ENCODE peak calls at places on chromosomes 6 and 20, in six cellular contexts. T is NB4, J is GM12878, S is A549, N is HepG2, D is K562. E is an unnamed sample.

GRCh38 chr6:71157350-71157749 is 131.3 kb upstream of the OGFRL1 start:
- DNase-seq in J (no peak), N (no peak), T (no peak), D (no peak), S (no peak), E (no peak)

GRCh38 chr6:45587229-45588060 is 209.7 kb upstream of the SUPT3H start:
- DNase-seq in D (no peak), T (no peak), J (no peak), S (no peak), N (no peak), E (no peak)

GRCh38 chr6:217048-217659 is 75.1 kb upstream of the DUSP22 start:
- DNase-seq in S (peak; percentile 35), D (peak; percentile 81), N (peak; percentile 34), T (peak; percentile 57), J (peak; percentile 55), E (no peak)

GRCh38 chr6:41027799-41028617 is 11.0 kb downstream of the UNC5CL start:
- DNase-seq in S (peak; percentile 59), D (peak; percentile 95), T (peak; percentile 75), J (peak; percentile 30), N (peak; percentile 47), E (peak; percentile 63)

GRCh38 chr6:91083226-91083625 is 496.4 kb upstream of the MAP3K7 start:
- DNase-seq in S (no peak), T (no peak), D (no peak), J (no peak), N (no peak), E (no peak)

GRCh38 chr6:6806793-6807518 is 218.4 kb downstream of the LY86 start:
- DNase-seq in J (no peak), N (no peak), S (no peak), D (peak; percentile 41), T (peak; percentile 96), E (no peak)

GRCh38 chr6:133814797-133815196 is 74.1 kb upstream of the TCF21 start:
- DNase-seq in D (no peak), J (no peak), N (no peak), T (peak; percentile 55), S (no peak), E (no peak)

GRCh38 chr6:152316024-152316423 is 321.1 kb downstream of the SYNE1 start:
- DNase-seq in D (no peak), T (no peak), N (no peak), S (no peak), J (no peak), E (peak; percentile 93)

GRCh38 chr6:40947876-40948514 is 91.0 kb downstream of the UNC5CL start:
- DNase-seq in J (no peak), D (no peak), T (no peak), S (no peak), N (no peak), E (peak; percentile 71)

GRCh38 chr6:121157913-121158312 is 176.4 kb downstream of the TBC1D32 start:
- DNase-seq in D (no peak), N (no peak), J (no peak), T (no peak), S (no peak), E (no peak)

GRCh38 chr20:59320850-59321631 is 20.6 kb downstream of the EDN3 start:
- DNase-seq in N (no peak), D (no peak), J (no peak), S (no peak), T (no peak), E (no peak)

GRCh38 chr6:32068867-32069266 is 30.7 kb downstream of the CYP21A2 start:
- DNase-seq in T (no peak), D (no peak), N (no peak), J (no peak), S (no peak), E (no peak)

GRCh38 chr6:11043552-11043960 is 549 bp downstream of the ELOVL2 start:
- DNase-seq in S (peak; percentile 16), T (peak; percentile 6), D (peak; percentile 13), N (no peak), J (no peak), E (no peak)

GRCh38 chr6:87731818-87732661 is 30.0 kb upstream of the AKIRIN2 start:
- DNase-seq in J (peak; percentile 71), S (peak; percentile 77), N (peak; percentile 86), D (no peak), T (peak; percentile 94), E (peak; percentile 88)

GRCh38 chr20:60851826-60852704 is 400.0 kb upstream of the CDH4 start:
- DNase-seq in S (no peak), T (peak; percentile 31), N (peak; percentile 8), D (no peak), J (no peak), E (no peak)

GRCh38 chr6:7914991-7915789 is 4.6 kb upstream of the TXNDC5 start:
- DNase-seq in D (no peak), S (no peak), J (no peak), N (no peak), T (peak; percentile 99), E (peak; percentile 82)

GRCh38 chr6:7425808-7426190 is 36.2 kb downstream of the RIOK1 start:
- DNase-seq in S (no peak), N (no peak), J (no peak), D (no peak), T (no peak), E (no peak)

DNA sequence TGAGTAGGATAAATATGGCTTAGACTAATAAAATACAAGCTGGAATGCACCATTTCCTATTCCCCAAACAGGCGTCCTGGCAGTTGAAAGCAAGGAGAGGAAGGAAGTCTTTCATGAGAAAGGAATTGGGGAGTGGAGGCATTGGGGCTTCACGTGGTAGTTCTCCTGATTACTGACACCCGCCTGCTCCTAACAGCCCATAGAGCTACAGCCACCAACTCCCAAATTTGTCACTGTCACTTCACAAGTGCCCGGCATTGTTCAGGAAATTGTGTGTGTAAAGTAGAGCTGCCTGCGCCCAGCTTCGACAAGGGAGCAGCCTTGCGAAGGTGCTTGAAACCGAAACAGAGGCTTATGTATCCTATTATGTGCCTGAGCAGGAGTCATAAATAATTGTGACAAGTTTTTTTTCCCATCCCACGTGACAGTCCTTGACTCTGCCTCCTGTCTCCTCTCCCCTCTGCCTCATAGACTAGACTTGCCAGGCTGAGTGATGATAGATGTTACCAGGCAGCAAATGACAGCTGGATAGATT is 301.7 kb upstream of the ZFP64 start:
- DNase-seq in S (no peak), T (no peak), J (no peak), D (no peak), N (no peak), E (peak; percentile 94)
- TF ChIP-seq MYC in S (no peak), T (no peak), J (no peak), D (no peak), N (no peak), E (peak; percentile 73)

GRCh38 chr6:137046871-137047412 is 2.2 kb upstream of the IL20RA start:
- DNase-seq in J (no peak), D (no peak), N (no peak), T (no peak), S (no peak), E (no peak)

GRCh38 chr6:137044366-137045220 is at the start of gene IL20RA:
- DNase-seq in D (no peak), T (no peak), J (no peak), N (no peak), S (peak; percentile 4), E (no peak)

GRCh38 chr6:137045221-137045789 is 540 bp upstream of the IL20RA start:
- DNase-seq in N (no peak), T (no peak), J (no peak), D (no peak), S (no peak), E (no peak)

GRCh38 chr6:137040393-137040792 is 4.4 kb downstream of the IL20RA start:
- DNase-seq in S (no peak), D (no peak), N (no peak), T (no peak), J (no peak), E (no peak)

DNA sequence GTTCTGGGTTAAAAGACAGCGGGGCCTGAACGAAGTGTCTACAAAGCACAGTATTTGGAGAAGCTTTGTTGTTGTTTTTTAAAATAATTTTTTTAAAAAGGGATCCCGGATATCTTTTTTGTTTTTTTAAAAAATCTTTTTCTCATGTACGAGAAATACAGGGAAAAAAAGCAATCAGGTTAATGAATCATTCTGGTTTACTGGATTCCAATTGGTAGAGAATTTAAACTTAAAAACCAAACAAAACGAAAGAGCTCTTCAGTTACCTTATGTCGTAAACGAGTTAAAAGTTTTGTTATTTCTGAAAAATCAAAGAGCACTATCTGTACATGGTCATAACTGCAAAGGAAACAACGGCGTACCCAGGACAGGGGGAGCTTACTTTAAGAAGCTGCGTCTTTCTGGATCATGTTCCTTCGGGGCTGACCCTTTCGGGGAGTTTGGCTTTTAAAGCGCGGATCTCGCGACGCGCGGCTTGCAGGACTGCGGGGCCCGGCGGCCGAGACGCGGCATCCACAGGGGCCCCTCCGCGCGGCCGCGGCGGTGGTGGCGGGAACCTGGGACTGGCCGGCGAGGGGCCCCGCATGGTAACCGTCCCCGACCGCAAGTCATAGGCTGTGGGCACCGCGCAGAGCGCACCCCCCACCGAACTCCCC is 927 bp downstream of the IL20RA start:
- DNase-seq in J (no peak), T (peak; percentile 12), N (no peak), D (no peak), S (peak; percentile 3), E (peak; percentile 39)
- TF ChIP-seq MYC in J (no peak), T (no peak), N (no peak), D (no peak), S (no peak), E (no peak)

GRCh38 chr20:62615750-62616251 is 26.5 kb upstream of the SLCO4A1 start:
- DNase-seq in S (no peak), D (no peak), T (no peak), N (no peak), J (no peak), E (no peak)

GRCh38 chr20:62618622-62619529 is 23.4 kb upstream of the SLCO4A1 start:
- DNase-seq in S (no peak), T (peak; percentile 88), D (no peak), N (no peak), J (no peak), E (no peak)

GRCh38 chr20:62620624-62621023 is 21.7 kb upstream of the SLCO4A1 start:
- DNase-seq in N (no peak), T (no peak), S (no peak), J (no peak), D (no peak), E (no peak)

GRCh38 chr20:62616728-62617621 is 25.3 kb upstream of the SLCO4A1 start:
- DNase-seq in N (peak; percentile 71), T (peak; percentile 97), S (peak; percentile 85), D (peak; percentile 85), J (no peak), E (peak; percentile 75)

DNA sequence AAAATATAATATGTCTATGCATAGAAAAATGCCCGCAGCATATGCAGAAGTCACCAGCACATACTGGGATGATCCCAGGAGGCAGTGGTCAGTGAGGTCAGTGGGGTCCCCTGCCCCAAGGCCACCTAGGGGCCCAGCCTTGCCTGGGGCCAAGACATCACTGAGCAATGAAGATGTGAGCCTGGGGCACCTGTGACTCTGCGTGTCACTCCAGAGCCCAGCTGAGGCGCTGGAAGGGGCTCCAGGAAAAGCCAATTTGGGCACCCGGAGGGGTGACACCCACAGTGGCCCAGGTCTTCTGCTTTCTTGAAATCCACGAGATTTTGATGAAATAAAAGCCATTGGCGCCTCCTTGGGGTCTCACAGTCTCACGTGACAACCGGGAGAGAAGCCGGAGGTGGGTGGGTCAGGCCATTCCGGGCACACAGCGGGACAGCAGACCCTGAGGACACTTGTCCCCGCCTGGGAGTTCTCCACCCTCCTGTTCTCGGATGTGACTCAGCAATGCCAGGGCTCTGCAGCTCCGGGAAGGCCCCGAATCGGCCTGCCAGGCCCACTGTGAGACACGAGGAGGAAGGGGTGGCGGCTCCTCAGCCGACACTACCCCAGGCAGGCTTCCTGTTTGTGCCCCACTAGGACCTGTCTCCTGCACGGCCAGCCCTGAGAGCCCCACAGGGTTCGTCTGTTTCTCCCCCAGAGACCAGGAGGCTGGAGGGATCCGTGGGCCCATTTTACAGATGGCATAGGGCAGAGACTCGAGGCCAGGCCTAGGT is 24.4 kb upstream of the SLCO4A1 start:
- DNase-seq in S (no peak), N (peak; percentile 35), T (peak; percentile 93), J (no peak), D (no peak), E (peak; percentile 55)
- TF ChIP-seq MYC in S (no peak), N (peak; percentile 33), T (peak; percentile 89), J (no peak), D (no peak), E (peak; percentile 26)

GRCh38 chr6:127192911-127193503 is 73.7 kb upstream of the RNF146 start:
- DNase-seq in N (no peak), T (peak; percentile 81), D (no peak), S (no peak), J (no peak), E (peak; percentile 72)
- TF ChIP-seq MYC in N (no peak), T (peak; percentile 90), D (no peak), S (no peak), J (no peak), E (no peak)

E was measured in endothelial cell of umbilical vein.